ENCODE peak calls at places on chromosomes 16 and 17, in eight cellular contexts. J, D, X, A, O, Z, M and Y are unnamed samples.

GRCh38 chr16:1317479-1318267 is 8.2 kb downstream of the UBE2I start:
- DNase-seq in J (no peak), D (no peak), X (no peak), A (no peak), O (no peak), Z (no peak), M (no peak), Y (no peak)

GRCh38 chr17:74373838-74374606 is 6.7 kb downstream of the GPR142 start:
- DNase-seq in J (no peak), D (no peak), X (no peak), A (no peak), O (no peak), Z (no peak), M (no peak), Y (no peak)

GRCh38 chr17:79777166-79777843 is 643 bp upstream of the CBX2 start:
- DNase-seq in J (peak), D (peak), X (no peak), A (no peak), O (peak), Z (peak), M (no peak), Y (no peak)

GRCh38 chr17:14205380-14205779 is 31.3 kb downstream of the CDRT15 start:
- DNase-seq in J (no peak), D (no peak), X (no peak), A (no peak), O (no peak), Z (no peak), M (no peak), Y (no peak)

GRCh38 chr17:55421179-55421934 is at the start of gene MMD:
- DNase-seq in J (peak), D (peak), X (peak), A (no peak), O (no peak), Z (peak), M (no peak), Y (no peak)

GRCh38 chr17:19940722-19941464 is 36.7 kb downstream of the AKAP10 start:
- DNase-seq in J (no peak), D (no peak), X (no peak), A (no peak), O (peak), Z (no peak), M (peak), Y (no peak)

GRCh38 chr17:17570207-17570797 is 21.2 kb downstream of the PEMT start:
- DNase-seq in J (peak), D (no peak), X (no peak), A (no peak), O (peak), Z (peak), M (no peak), Y (no peak)

GRCh38 chr17:38925263-38925995 is at the start of gene LASP1NB:
- DNase-seq in J (no peak), D (peak), X (no peak), A (no peak), O (peak), Z (peak), M (no peak), Y (no peak)

GRCh38 chr16:79269211-79269863 is 331.2 kb downstream of the MAF start:
- DNase-seq in J (no peak), D (peak), X (peak), A (no peak), O (no peak), Z (no peak), M (no peak), Y (no peak)

GRCh38 chr16:25013751-25014499 is 1.2 kb downstream of the ARHGAP17 start:
- DNase-seq in J (no peak), D (no peak), X (no peak), A (no peak), O (no peak), Z (no peak), M (no peak), Y (no peak)

GRCh38 chr17:46764335-46764708 is 54.2 kb downstream of the WNT3 start:
- DNase-seq in J (no peak), D (no peak), X (no peak), A (no peak), O (no peak), Z (no peak), M (no peak), Y (no peak)

GRCh38 chr16:66474750-66475199 is 47.7 kb downstream of the BEAN1 start:
- DNase-seq in J (no peak), D (no peak), X (peak), A (no peak), O (no peak), Z (no peak), M (no peak), Y (no peak)

GRCh38 chr17:33519692-33520091 is 226.6 kb upstream of the ASIC2 start:
- DNase-seq in J (no peak), D (no peak), X (no peak), A (no peak), O (no peak), Z (no peak), M (no peak), Y (no peak)

GRCh38 chr17:67221062-67221998 is 23.7 kb downstream of the HELZ start:
- DNase-seq in J (peak), D (no peak), X (no peak), A (no peak), O (peak), Z (peak), M (no peak), Y (no peak)

GRCh38 chr17:12104831-12105230 is 84.2 kb downstream of the MAP2K4 start:
- DNase-seq in J (no peak), D (no peak), X (no peak), A (no peak), O (no peak), Z (no peak), M (no peak), Y (no peak)

GRCh38 chr16:7755347-7755746 is 422.7 kb downstream of the RBFOX1 start:
- DNase-seq in J (no peak), D (no peak), X (no peak), A (no peak), O (no peak), Z (no peak), M (no peak), Y (no peak)

GRCh38 chr17:43445009-43445589 is 38.7 kb upstream of the DHX8 start:
- DNase-seq in J (no peak), D (no peak), X (no peak), A (no peak), O (no peak), Z (no peak), M (no peak), Y (no peak)

GRCh38 chr17:69501591-69502468 is 87.3 kb downstream of the MAP2K6 start:
- DNase-seq in J (peak), D (no peak), X (no peak), A (no peak), O (peak), Z (peak), M (peak), Y (peak)

GRCh38 chr17:50363217-50364060 is 9.5 kb downstream of the MRPL27 start:
- DNase-seq in J (peak), D (peak), X (no peak), A (no peak), O (peak), Z (peak), M (no peak), Y (no peak)

GRCh38 chr16:15567823-15568222 is 75.1 kb downstream of the MARF1 start:
- DNase-seq in J (no peak), D (no peak), X (no peak), A (no peak), O (no peak), Z (no peak), M (no peak), Y (no peak)

GRCh38 chr17:82384730-82385429 is 13.3 kb downstream of the UTS2R start:
- DNase-seq in J (no peak), D (no peak), X (no peak), A (no peak), O (no peak), Z (peak), M (no peak), Y (no peak)

GRCh38 chr17:39400547-39401411 is 647 bp downstream of the FBXL20 start:
- DNase-seq in J (no peak), D (no peak), X (no peak), A (no peak), O (peak), Z (no peak), M (no peak), Y (no peak)

GRCh38 chr17:57640079-57640478 is 105.0 kb downstream of the CCDC182 start:
- DNase-seq in J (no peak), D (no peak), X (no peak), A (no peak), O (no peak), Z (no peak), M (no peak), Y (no peak)

GRCh38 chr16:81137012-81137335 is 40.8 kb upstream of the GCSH start:
- DNase-seq in J (no peak), D (no peak), X (no peak), A (no peak), O (peak), Z (peak), M (no peak), Y (no peak)

GRCh38 chr17:72501404-72502110 is 380.7 kb downstream of the SOX9 start:
- DNase-seq in J (no peak), D (no peak), X (no peak), A (no peak), O (peak), Z (peak), M (no peak), Y (no peak)

GRCh38 chr17:48055531-48056245 is 7.5 kb downstream of the NFE2L1 start:
- DNase-seq in J (no peak), D (peak), X (peak), A (no peak), O (peak), Z (peak), M (no peak), Y (peak)

GRCh38 chr17:32626371-32626770 is 139.6 kb downstream of the CDK5R1 start:
- DNase-seq in J (no peak), D (no peak), X (no peak), A (no peak), O (no peak), Z (no peak), M (no peak), Y (no peak)

GRCh38 chr17:59840908-59841666 is 51.7 kb downstream of the TUBD1 start:
- DNase-seq in J (no peak), D (no peak), X (no peak), A (no peak), O (no peak), Z (no peak), M (no peak), Y (no peak)

GRCh38 chr17:21613071-21613429 is 79.3 kb upstream of the KCNJ18 start:
- DNase-seq in J (no peak), D (no peak), X (no peak), A (no peak), O (no peak), Z (no peak), M (no peak), Y (no peak)

GRCh38 chr17:19418312-19418992 is 7.4 kb downstream of the RNF112 start:
- DNase-seq in J (no peak), D (no peak), X (no peak), A (no peak), O (peak), Z (no peak), M (no peak), Y (no peak)

GRCh38 chr16:71441348-71441781 is 489 bp downstream of the TLE7 start:
- DNase-seq in J (no peak), D (peak), X (peak), A (no peak), O (no peak), Z (peak), M (no peak), Y (no peak)

GRCh38 chr17:17789828-17790672 is 46.7 kb downstream of the SREBF1 start:
- DNase-seq in J (no peak), D (no peak), X (no peak), A (no peak), O (no peak), Z (no peak), M (no peak), Y (no peak)

GRCh38 chr16:87597324-87597830 is 4.9 kb upstream of the JPH3 start:
- DNase-seq in J (no peak), D (no peak), X (no peak), A (no peak), O (no peak), Z (no peak), M (no peak), Y (no peak)

GRCh38 chr16:27169511-27170071 is 33.7 kb upstream of the KDM8 start:
- DNase-seq in J (no peak), D (peak), X (peak), A (peak), O (peak), Z (peak), M (no peak), Y (peak)